ENCODE peak calls at places on chromosomes 13 and 19, in seven cellular contexts. V is AG08395; L is effector memory CD8-positive, alpha-beta T cell; B is non-pigmented ciliary epithelial cell; O is activated T-helper 1 cell treated with Interleukin-2 at 50 U/mL for 16 hours; X is dorsolateral prefrontal cortex; F is stimulated activated naive CD8-positive, alpha-beta T cell treated with anti-CD3 and anti-CD28 coated beads, Interleukin-15, amount 100 ng/mL, for 72 hours. T is an unnamed sample.

GRCh38 chr13:49530452-49530851 is 34.7 kb downstream of the PHF11 start:
- DNase-seq in V (no peak), L (no peak), B (no peak), O (no peak), X (no peak), F (no peak), T (no peak)

GRCh38 chr19:33297401-33298145 is 4.8 kb downstream of the CEBPA start:
- DNase-seq in V (no peak), L (no peak), B (no peak), O (no peak), X (peak; percentile 14), F (no peak), T (no peak)

GRCh38 chr13:99119686-99120085 is 81.0 kb upstream of the UBAC2 start:
- DNase-seq in V (no peak), L (no peak), B (no peak), O (no peak), X (no peak), F (peak; percentile 10), T (no peak)

GRCh38 chr19:48543121-48543710 is 8.8 kb upstream of the SULT2B1 start:
- DNase-seq in V (peak; percentile 54), L (no peak), B (no peak), O (no peak), X (no peak), F (no peak), T (no peak)

GRCh38 chr13:47087841-47088240 is 191.0 kb upstream of the HTR2A start:
- DNase-seq in V (peak; percentile 74), L (no peak), B (peak; percentile 55), O (no peak), X (no peak), F (no peak), T (no peak)

GRCh38 chr13:29362849-29363604 is 232.5 kb downstream of the SLC7A1 start:
- DNase-seq in V (peak; percentile 76), L (peak; percentile 13), B (peak; percentile 5), O (no peak), X (no peak), F (peak; percentile 22), T (peak; percentile 74)

GRCh38 chr19:29714953-29715694 is at the start of gene C19orf12:
- DNase-seq in V (peak; percentile 45), L (no peak), B (no peak), O (peak; percentile 32), X (no peak), F (peak; percentile 82), T (no peak)

GRCh38 chr13:94481966-94482365 is 2.5 kb upstream of the DCT start:
- DNase-seq in V (peak; percentile 72), L (no peak), B (peak; percentile 6), O (no peak), X (no peak), F (no peak), T (no peak)

GRCh38 chr19:29598036-29598435 is 8.0 kb upstream of the POP4 start:
- DNase-seq in V (no peak), L (no peak), B (no peak), O (no peak), X (no peak), F (no peak), T (peak; percentile 30)

GRCh38 chr19:46776927-46777911 is 11.2 kb downstream of the SLC1A5 start:
- DNase-seq in V (no peak), L (no peak), B (no peak), O (no peak), X (no peak), F (no peak), T (no peak)

GRCh38 chr19:49430678-49431329 is 5.6 kb downstream of the GFY start:
- DNase-seq in V (no peak), L (no peak), B (no peak), O (no peak), X (no peak), F (no peak), T (no peak)

GRCh38 chr13:51731759-51732158 is 72.2 kb downstream of the DHRS12 start:
- DNase-seq in V (peak; percentile 78), L (no peak), B (no peak), O (no peak), X (no peak), F (no peak), T (no peak)